ENCODE peak calls at places on chromosomes 2 and 18, in five cellular contexts. W is HCT116, C is GM23248, O is MM.1S, N is OCI-LY7. Z is an unnamed sample. For H3K4me1, the result is how much of the 10 kb centered on the place peaks cover.

GRCh38 chr2:120774557-120775160 is 39.0 kb downstream of the GLI2 start:
- DNase-seq in W (no peak), O (no peak), C (no peak), N (no peak), Z (no peak)

GRCh38 chr18:26057208-26057821 is 33.1 kb downstream of the SS18 start:
- DNase-seq in N (no peak), W (no peak), O (no peak), C (no peak), Z (peak)

GRCh38 chr2:167048829-167049228 is 160.5 kb downstream of the XIRP2 start:
- DNase-seq in C (no peak), N (no peak), O (no peak), W (no peak), Z (no peak)

GRCh38 chr18:70373062-70373519 is 84.2 kb downstream of the SOCS6 start:
- DNase-seq in O (no peak), C (peak), W (peak), N (no peak), Z (peak)

GRCh38 chr18:69974365-69974764 is 26.7 kb upstream of the CD226 start:
- DNase-seq in W (no peak), N (no peak), C (peak), O (no peak), Z (no peak)

GRCh38 chr2:131148426-131148825 is 43.3 kb downstream of the PLEKHB2 start:
- DNase-seq in O (no peak), C (no peak), N (no peak), W (no peak), Z (no peak)

GRCh38 chr2:242085941-242086621 is 216.6 kb downstream of the RTP5 start:
- DNase-seq in N (peak), C (peak), O (peak), W (no peak), Z (no peak)

GRCh38 chr18:70371085-70371735 is 82.4 kb downstream of the SOCS6 start:
- DNase-seq in W (peak), C (no peak), N (no peak), O (peak), Z (no peak)

GRCh38 chr2:152387046-152387445 is 52.1 kb downstream of the FMNL2 start:
- DNase-seq in O (no peak), C (no peak), W (no peak), N (no peak), Z (no peak)

GRCh38 chr18:6170604-6171003 is 244.1 kb downstream of the L3MBTL4 start:
- DNase-seq in C (no peak), O (no peak), N (no peak), W (no peak), Z (no peak)

GRCh38 chr2:113847144-113847543 is 42.7 kb upstream of the ACTR3 start:
- DNase-seq in C (peak), O (no peak), W (no peak), N (no peak), Z (no peak)

GRCh38 chr2:238158018-238158806 is 558 bp upstream of the ERFE start:
- DNase-seq in N (no peak), C (no peak), W (no peak), O (no peak), Z (no peak)

GRCh38 chr2:162256621-162257020 is 13.4 kb upstream of the FAP start:
- DNase-seq in W (no peak), O (no peak), N (no peak), C (peak), Z (no peak)

GRCh38 chr2:216589779-216590178 is 43.4 kb upstream of the IGFBP2 start:
- DNase-seq in N (no peak), W (no peak), C (peak), O (no peak), Z (no peak)

GRCh38 chr2:212906620-212907019 is 244.8 kb downstream of the IKZF2 start:
- DNase-seq in W (no peak), N (no peak), C (no peak), O (no peak), Z (no peak)

GRCh38 chr2:10940607-10941006 is 28.9 kb downstream of the KCNF1 start:
- DNase-seq in N (no peak), C (no peak), W (no peak), O (no peak), Z (no peak)

GRCh38 chr18:60978338-60978737 is 354.9 kb upstream of the CDH20 start:
- DNase-seq in C (peak), O (no peak), N (no peak), W (no peak), Z (peak)

GRCh38 chr18:60980422-60981005 is 352.7 kb upstream of the CDH20 start:
- DNase-seq in O (no peak), C (no peak), W (no peak), N (no peak), Z (no peak)

GRCh38 chr18:60975419-60975818 is 357.8 kb upstream of the CDH20 start:
- DNase-seq in C (peak), W (no peak), N (no peak), O (no peak), Z (no peak)
- TF ChIP-seq EZH2phosphoT487 in C (no peak), W (no peak), N (no peak), O (no peak), Z (no peak)

DNA sequence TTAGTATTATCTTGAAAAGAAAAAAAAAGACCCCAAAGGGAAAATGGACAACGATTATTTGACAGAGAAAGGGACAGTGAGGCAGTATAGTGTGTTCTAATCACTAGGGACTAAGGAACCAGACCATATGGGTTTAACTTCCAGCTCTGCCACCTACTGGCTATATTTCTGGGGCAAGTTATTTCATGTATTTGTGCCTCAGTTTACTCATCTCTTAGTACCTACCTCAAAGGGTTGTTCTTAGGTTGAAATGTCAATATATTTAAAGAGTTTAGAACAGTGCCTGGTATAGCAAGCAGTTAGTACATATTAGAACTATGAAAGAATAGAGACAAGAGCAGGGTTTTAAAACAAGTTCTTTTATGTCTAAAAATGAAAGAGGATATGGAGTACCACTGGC is 42.7 kb downstream of the PRKD3 start:
- DNase-seq in W (no peak), O (no peak), N (no peak), C (no peak), Z (no peak)
- H3K4me1 ChIP-seq in W (under half), O (under half), N (under half), C (under half), Z (under half)

DNA sequence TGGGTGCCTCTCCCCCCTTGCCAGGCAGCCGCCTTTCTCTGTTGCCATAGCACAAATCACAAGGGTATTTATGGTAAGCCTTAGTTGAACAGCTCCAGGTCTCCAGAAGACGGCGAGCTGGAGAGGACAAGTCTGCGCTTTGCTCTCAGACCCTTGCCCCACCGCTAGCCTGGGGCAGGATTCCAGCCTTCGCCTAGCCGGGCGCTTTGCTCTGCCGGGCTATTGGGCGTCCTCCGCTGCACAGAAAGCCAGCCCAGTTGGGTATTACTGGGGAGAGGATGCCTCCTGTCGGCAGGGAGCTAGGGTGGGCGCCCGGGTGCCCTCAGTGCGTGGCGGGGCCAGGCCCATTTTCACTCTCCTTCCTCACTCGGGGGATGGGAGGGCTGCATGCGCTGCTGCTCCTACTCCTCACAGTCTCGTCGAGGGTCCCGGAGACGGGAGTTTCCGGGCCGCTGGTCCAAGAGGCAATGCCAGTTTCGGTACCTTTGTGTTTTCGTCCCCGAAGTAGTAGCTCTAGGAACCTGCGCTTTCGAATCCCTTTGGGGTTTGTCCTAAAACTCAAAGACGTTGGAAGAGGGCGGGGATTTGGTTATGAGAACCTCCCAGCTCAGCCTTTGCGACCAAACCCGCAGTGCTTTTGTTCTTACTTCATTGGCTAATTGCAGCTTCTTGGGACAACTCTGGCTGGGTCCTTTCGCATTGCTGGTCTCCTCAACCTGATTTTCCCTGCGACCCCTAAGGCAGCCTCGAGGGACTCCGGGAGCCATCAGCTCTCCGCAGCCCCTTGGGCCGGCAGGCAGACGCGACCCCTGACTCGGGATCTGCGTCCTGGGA is 3.6 kb upstream of the DLX2 start:
- DNase-seq in W (no peak), N (no peak), C (peak), O (peak), Z (peak)
- H3K4me3 ChIP-seq in W (no peak), N (no peak), C (peak), O (peak), Z (no peak)

DNA sequence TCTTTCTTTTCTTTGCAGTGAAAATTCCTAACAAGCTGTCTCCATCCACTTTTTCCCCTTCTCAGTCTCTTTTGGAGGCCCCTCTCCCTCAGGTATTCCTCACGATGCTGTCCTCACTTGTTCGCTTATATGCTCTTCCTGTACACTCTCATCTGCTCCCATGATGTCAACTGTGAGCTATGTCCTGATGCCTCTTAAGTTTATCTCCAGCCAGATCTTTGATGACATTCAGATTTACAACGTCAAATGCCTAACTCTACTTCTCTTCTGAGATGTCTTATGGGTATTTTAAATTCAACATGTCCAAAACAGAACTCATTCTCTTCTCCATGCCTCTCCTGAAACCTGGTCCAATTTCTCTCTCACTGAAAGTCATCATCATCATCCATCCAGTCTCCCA is 55.1 kb upstream of the SERTAD2 start:
- DNase-seq in N (no peak), O (no peak), W (no peak), C (no peak), Z (no peak)
- TF ChIP-seq EZH2phosphoT487 in N (no peak), O (no peak), W (no peak), C (no peak), Z (no peak)